ENCODE peak calls at places on chromosomes 11 and 22, in nine cellular contexts. Q is left ventricle myocardium inferior, I is astrocyte of the cerebellum, H is Peyer's patch, D is osteocyte, R is AG04450, W is dorsolateral prefrontal cortex, L is mesothelial cell of epicardium, U is AG09319. T is an unnamed sample.
A peak's percentile ranks its signal among the peaks of the same experiment; 100 is the strongest.

GRCh38 chr22:32761251-32761903 is 40.1 kb upstream of the TIMP3 start:
- DNase-seq in Q (no peak), I (peak; percentile 16), H (no peak), D (no peak), R (peak; percentile 46), W (no peak), L (no peak), U (no peak), T (no peak)

GRCh38 chr11:112610996-112611795 is 350.0 kb upstream of the NCAM1 start:
- DNase-seq in Q (no peak), I (no peak), H (no peak), D (no peak), R (no peak), W (no peak), L (no peak), U (no peak), T (no peak)

GRCh38 chr11:110830344-110831141 is 118.3 kb upstream of the ARHGAP20 start:
- DNase-seq in Q (no peak), I (no peak), H (no peak), D (no peak), R (no peak), W (no peak), L (no peak), U (no peak), T (no peak)

GRCh38 chr22:43289551-43289963 is 53.6 kb downstream of the SCUBE1 start:
- DNase-seq in Q (no peak), I (no peak), H (no peak), D (no peak), R (no peak), W (no peak), L (no peak), U (no peak), T (no peak)

GRCh38 chr22:47775686-47776085 is 1013.2 kb downstream of the TBC1D22A start:
- DNase-seq in Q (no peak), I (no peak), H (no peak), D (no peak), R (no peak), W (no peak), L (no peak), U (no peak), T (no peak)

GRCh38 chr11:12280838-12281565 is 96.4 kb upstream of the PARVA start:
- DNase-seq in Q (no peak), I (no peak), H (no peak), D (peak; percentile 78), R (no peak), W (no peak), L (no peak), U (no peak), T (no peak)

GRCh38 chr11:1128333-1129142 is 29.2 kb upstream of the MUC5AC start:
- DNase-seq in Q (no peak), I (no peak), H (peak; percentile 41), D (peak; percentile 84), R (no peak), W (peak; percentile 14), L (peak; percentile 38), U (no peak), T (no peak)

GRCh38 chr11:77519847-77520246 is 46.0 kb upstream of the PAK1 start:
- DNase-seq in Q (no peak), I (no peak), H (no peak), D (peak; percentile 62), R (no peak), W (no peak), L (no peak), U (no peak), T (no peak)

DNA sequence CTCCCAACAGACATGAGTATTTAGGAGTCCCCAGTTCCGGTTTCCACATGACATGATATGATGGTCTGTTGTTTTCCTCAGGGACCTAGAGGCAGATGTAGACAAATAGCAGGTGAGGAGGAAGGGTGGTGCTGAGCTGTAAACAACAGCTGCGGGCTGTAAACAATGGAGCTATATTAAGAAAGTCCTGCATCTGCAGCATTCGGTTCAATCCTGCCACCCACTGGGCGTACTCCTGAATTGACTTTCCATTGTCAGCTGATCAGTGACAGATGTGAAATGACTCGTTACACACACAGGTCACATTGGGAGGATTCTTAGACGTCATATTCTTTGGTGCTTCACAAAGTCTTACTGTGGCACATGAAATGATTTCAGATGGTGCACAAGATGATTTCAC is 26.8 kb upstream of the RAG1 start:
- DNase-seq in Q (peak; percentile 35), I (no peak), H (peak; percentile 74), D (no peak), R (no peak), W (no peak), L (no peak), U (no peak), T (no peak)
- TF ChIP-seq CTCF in Q (peak; percentile 65), I (peak; percentile 35), H (peak; percentile 13), D (peak; percentile 44), R (peak; percentile 26), W (peak; percentile 31), L (no peak), U (no peak), T (no peak)

GRCh38 chr11:118791015-118791960 is at the start of gene DDX6:
- DNase-seq in Q (peak; percentile 93), I (peak; percentile 63), H (peak; percentile 95), D (peak; percentile 97), R (peak; percentile 58), W (peak; percentile 89), L (peak; percentile 94), U (peak; percentile 74), T (peak; percentile 93)

GRCh38 chr11:118789501-118790356 is 1.2 kb downstream of the DDX6 start:
- DNase-seq in Q (no peak), I (no peak), H (no peak), D (no peak), R (no peak), W (no peak), L (no peak), U (no peak), T (no peak)

GRCh38 chr11:118790357-118791014 is 478 bp downstream of the DDX6 start:
- DNase-seq in Q (peak; percentile 58), I (no peak), H (peak; percentile 86), D (peak; percentile 90), R (no peak), W (peak; percentile 77), L (no peak), U (no peak), T (peak; percentile 55)

GRCh38 chr11:118792642-118793124 is 1.7 kb upstream of the DDX6 start:
- DNase-seq in Q (peak; percentile 49), I (peak; percentile 75), H (peak; percentile 92), D (no peak), R (peak; percentile 74), W (peak; percentile 64), L (peak; percentile 61), U (no peak), T (peak; percentile 54)

DNA sequence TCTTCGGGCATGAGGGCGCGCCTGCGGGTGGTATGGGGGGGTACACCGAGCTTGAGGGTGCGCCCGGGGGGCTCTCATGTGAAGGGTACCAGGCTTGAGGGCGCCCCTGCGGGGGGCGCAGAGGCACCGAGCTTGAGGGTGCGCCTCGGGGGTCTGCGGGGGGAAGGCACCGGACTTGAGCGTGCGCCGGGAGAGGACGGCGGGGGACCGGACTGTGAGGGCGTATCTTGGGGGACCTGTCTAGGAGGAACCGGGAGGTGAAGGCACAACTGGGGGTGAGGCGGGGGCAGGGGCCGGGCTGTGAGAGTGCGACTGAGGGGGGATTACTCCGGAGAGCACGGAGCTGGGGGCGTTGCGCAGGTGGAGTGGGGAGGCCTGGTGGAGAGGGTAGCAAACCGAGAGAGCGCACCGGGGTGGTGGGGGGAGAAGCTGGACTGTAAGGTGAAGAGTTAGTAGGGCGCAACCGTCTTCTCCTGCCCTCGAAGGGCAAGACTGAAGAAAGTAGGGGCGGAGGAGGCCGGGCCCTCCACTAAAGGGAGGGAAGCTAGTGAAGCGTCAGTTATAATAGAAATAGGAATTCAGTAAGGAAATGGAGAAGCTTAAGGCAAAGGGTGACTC is 1.1 kb upstream of the DDX6 start:
- DNase-seq in Q (no peak), I (no peak), H (peak; percentile 75), D (no peak), R (no peak), W (no peak), L (no peak), U (no peak), T (peak; percentile 39)
- TF ChIP-seq CTCF in Q (no peak), I (no peak), H (no peak), D (no peak), R (no peak), W (no peak), L (no peak), U (no peak), T (no peak)

GRCh38 chr11:2777396-2777795 is 77.6 kb upstream of the KCNQ1OT1 start:
- DNase-seq in Q (peak; percentile 7), I (no peak), H (peak; percentile 36), D (peak; percentile 70), R (no peak), W (peak; percentile 23), L (no peak), U (no peak), T (no peak)

GRCh38 chr11:2777871-2778629 is 78.3 kb upstream of the KCNQ1OT1 start:
- DNase-seq in Q (peak; percentile 16), I (no peak), H (peak; percentile 46), D (peak; percentile 82), R (no peak), W (peak; percentile 33), L (peak; percentile 29), U (no peak), T (no peak)

GRCh38 chr11:2779981-2780849 is 80.4 kb upstream of the KCNQ1OT1 start:
- DNase-seq in Q (peak; percentile 21), I (no peak), H (peak; percentile 43), D (peak; percentile 82), R (no peak), W (peak; percentile 31), L (peak; percentile 37), U (no peak), T (no peak)

GRCh38 chr11:2779499-2779980 is 79.7 kb upstream of the KCNQ1OT1 start:
- DNase-seq in Q (no peak), I (no peak), H (no peak), D (peak; percentile 51), R (no peak), W (peak; percentile 10), L (peak; percentile 21), U (no peak), T (no peak)

DNA sequence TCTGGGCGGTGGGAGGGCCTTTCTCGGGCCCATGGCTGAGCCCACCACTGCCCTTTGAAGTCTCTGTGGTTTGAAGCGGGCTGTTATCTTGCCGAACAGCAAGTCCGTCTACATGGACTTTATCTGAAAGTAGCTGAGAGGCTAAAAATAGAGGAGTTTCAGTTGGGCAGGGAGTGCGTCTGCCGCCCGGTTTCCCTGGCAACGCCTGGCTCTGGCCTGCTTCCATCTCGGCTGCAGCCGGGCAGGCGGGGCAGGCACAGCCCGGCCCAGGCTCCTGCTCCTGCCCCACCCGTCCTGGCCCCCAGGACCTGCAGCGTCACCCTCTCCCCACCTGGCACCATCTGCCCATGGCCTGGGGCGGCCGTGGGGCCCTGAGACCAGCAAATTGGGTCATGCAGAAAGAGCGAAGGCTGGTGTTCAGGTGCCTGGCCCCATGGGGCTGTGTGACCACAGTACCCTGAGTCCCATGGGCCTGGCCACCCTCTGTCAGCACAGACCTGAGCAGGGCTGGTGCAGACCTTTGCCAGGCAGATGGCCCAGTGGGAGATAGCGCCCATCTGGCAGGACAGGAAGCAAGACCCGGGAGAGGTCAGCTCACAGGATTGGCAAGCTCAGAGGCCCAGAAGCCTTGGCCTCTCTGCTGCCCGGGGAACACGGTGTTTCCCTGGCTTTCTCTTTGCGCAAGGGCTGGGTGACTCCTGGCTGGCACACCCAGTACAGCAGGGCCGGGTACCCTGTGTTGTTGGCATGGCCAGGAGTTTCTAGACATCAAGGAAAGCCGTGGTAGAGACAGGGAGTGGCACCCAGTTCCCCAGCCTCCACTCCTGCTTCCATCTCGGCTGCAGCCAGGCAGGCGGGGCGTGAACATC is 79.1 kb upstream of the KCNQ1OT1 start:
- DNase-seq in Q (peak; percentile 78), I (no peak), H (peak; percentile 88), D (peak; percentile 85), R (peak; percentile 24), W (peak; percentile 85), L (peak; percentile 68), U (peak; percentile 31), T (no peak)
- TF ChIP-seq CTCF in Q (peak; percentile 57), I (no peak), H (peak; percentile 16), D (peak; percentile 6), R (no peak), W (no peak), L (no peak), U (no peak), T (no peak)

DNA sequence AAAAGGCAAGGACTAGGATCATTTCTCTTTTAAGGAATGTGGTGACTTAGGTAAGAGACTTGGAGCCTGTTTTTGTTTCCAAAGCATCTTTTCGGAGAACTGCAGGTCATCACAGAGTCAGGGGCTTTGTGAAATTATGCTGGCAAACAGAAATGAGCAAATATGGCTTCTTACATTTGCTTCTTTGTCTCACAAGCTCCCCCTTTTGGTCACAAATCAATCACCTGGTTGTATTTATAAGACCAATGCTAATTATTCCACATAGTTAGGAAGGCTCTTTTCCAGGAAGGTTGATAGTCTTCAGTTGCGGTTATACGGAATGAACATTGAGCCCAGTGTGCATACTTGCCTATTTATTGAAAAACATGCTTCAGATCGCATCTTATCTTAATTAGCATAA is 34.6 kb upstream of the CEP126 start:
- DNase-seq in Q (no peak), I (peak; percentile 65), H (no peak), D (no peak), R (no peak), W (no peak), L (no peak), U (no peak), T (no peak)
- TF ChIP-seq CTCF in Q (no peak), I (peak; percentile 54), H (peak; percentile 29), D (peak; percentile 53), R (peak; percentile 54), W (no peak), L (no peak), U (peak; percentile 43), T (peak; percentile 11)